ENCODE peak calls at places on chromosomes 7 and 10, in seven cellular contexts. W, U, Z, T, E, O and D are unnamed samples.

GRCh38 chr7:29940199-29940598 is 49.4 kb downstream of the SCRN1 start:
- ATAC-seq in E (no peak), U (no peak), O (no peak), Z (no peak), T (no peak), W (no peak), D (no peak)

GRCh38 chr10:122402548-122403131 is 28.1 kb downstream of the PLEKHA1 start:
- ATAC-seq in T (no peak), W (no peak), O (no peak), U (no peak), Z (no peak), E (no peak), D (no peak)

GRCh38 chr7:130294314-130294713 is 1.4 kb downstream of the CPA4 start:
- ATAC-seq in O (no peak), U (no peak), W (no peak), E (no peak), T (no peak), Z (no peak), D (no peak)

GRCh38 chr7:151658778-151659177 is 139.1 kb upstream of the RHEB start:
- ATAC-seq in T (no peak), U (no peak), E (no peak), W (peak), Z (no peak), O (no peak), D (no peak)

GRCh38 chr7:157570531-157571200 is 233.9 kb downstream of the DNAJB6 start:
- ATAC-seq in O (no peak), W (no peak), U (no peak), E (no peak), T (peak), Z (no peak), D (no peak)

GRCh38 chr10:45557275-45557905 is 115.2 kb downstream of the ZFAND4 start:
- ATAC-seq in U (no peak), Z (peak), E (peak), W (no peak), T (peak), O (peak), D (peak)

GRCh38 chr7:142498364-142498763 is 240.5 kb upstream of the PRSS58 start:
- ATAC-seq in T (no peak), E (no peak), W (peak), Z (no peak), U (no peak), O (no peak), D (no peak)

GRCh38 chr7:148445260-148446044 is 145.1 kb upstream of the C7orf33 start:
- ATAC-seq in E (no peak), T (no peak), W (no peak), U (no peak), O (no peak), Z (no peak), D (no peak)

GRCh38 chr10:6382081-6382480 is 179.3 kb downstream of the PFKFB3 start:
- ATAC-seq in U (peak), Z (peak), W (peak), O (peak), E (peak), T (peak), D (peak)

GRCh38 chr7:64888561-64888900 is 14.5 kb upstream of the ZNF273 start:
- ATAC-seq in U (peak), T (peak), W (peak), E (peak), O (peak), Z (peak), D (no peak)

GRCh38 chr7:88015309-88015708 is 81.3 kb downstream of the ADAM22 start:
- ATAC-seq in Z (no peak), W (no peak), T (no peak), E (no peak), O (no peak), U (no peak), D (no peak)

GRCh38 chr10:95261926-95262325 is 28.9 kb downstream of the PDLIM1 start:
- ATAC-seq in Z (no peak), O (no peak), E (peak), W (no peak), U (no peak), T (no peak), D (no peak)

GRCh38 chr10:77527839-77528238 is 109.8 kb downstream of the KCNMA1 start:
- ATAC-seq in T (no peak), W (no peak), E (no peak), O (no peak), Z (no peak), U (no peak), D (no peak)

GRCh38 chr10:110843796-110844616 is 27.7 kb upstream of the PDCD4 start:
- ATAC-seq in T (no peak), W (no peak), E (no peak), U (no peak), O (no peak), Z (no peak), D (no peak)

GRCh38 chr7:27199820-27200760 is at the start of gene HOXA13:
- ATAC-seq in O (peak), U (peak), E (peak), Z (peak), T (peak), W (peak), D (peak)

GRCh38 chr10:14409247-14409646 is 78.5 kb upstream of the FRMD4A start:
- ATAC-seq in O (no peak), E (no peak), Z (no peak), U (no peak), T (peak), W (no peak), D (no peak)

GRCh38 chr7:54978364-54979116 is 40.3 kb upstream of the EGFR start:
- ATAC-seq in W (no peak), O (no peak), U (no peak), T (no peak), E (no peak), Z (no peak), D (no peak)

GRCh38 chr10:63866747-63867140 is 345.5 kb downstream of the REEP3 start:
- ATAC-seq in W (peak), Z (peak), O (peak), U (peak), E (peak), T (peak), D (no peak)